ENCODE peak calls at places on chromosome 9, in five cellular contexts. X is A549, I is MM.1S, F is right atrium auricular region, B is esophagus squamous epithelium. R is an unnamed sample.

GRCh38 chr9:129346046-129346445 is 168.0 kb upstream of the IER5L start:
- DNase-seq in X (no peak), B (no peak), F (no peak), I (no peak), R (no peak)

GRCh38 chr9:71847892-71848291 is 63.1 kb downstream of the ABHD17B start:
- DNase-seq in I (no peak), X (no peak), B (no peak), F (no peak), R (no peak)

GRCh38 chr9:91844656-91845291 is 105.3 kb downstream of the ROR2 start:
- DNase-seq in I (no peak), X (no peak), F (no peak), B (no peak), R (no peak)

GRCh38 chr9:95726756-95727155 is 148.7 kb upstream of the ERCC6L2 start:
- DNase-seq in X (peak; percentile 42), B (no peak), F (no peak), I (peak; percentile 29), R (peak; percentile 26)

GRCh38 chr9:130555968-130556367 is 23.4 kb upstream of the FUBP3 start:
- DNase-seq in I (no peak), B (no peak), F (no peak), X (no peak), R (no peak)

GRCh38 chr9:3824062-3824461 is 298.3 kb upstream of the RFX3 start:
- DNase-seq in I (no peak), F (no peak), B (no peak), X (no peak), R (no peak)

GRCh38 chr9:88782931-88783451 is 208.3 kb upstream of the S1PR3 start:
- DNase-seq in X (no peak), I (no peak), F (no peak), B (no peak), R (no peak)

GRCh38 chr9:136093995-136094881 is 851 bp downstream of the NACC2 start:
- DNase-seq in B (no peak), I (no peak), X (peak; percentile 81), F (peak; percentile 86), R (peak; percentile 32)

GRCh38 chr9:79107911-79108676 is 463.7 kb upstream of the TLE4 start:
- DNase-seq in I (no peak), X (no peak), F (no peak), B (no peak), R (no peak)

GRCh38 chr9:8489845-8490244 is 690.3 kb upstream of the DMAC1 start:
- DNase-seq in X (no peak), I (no peak), B (no peak), F (no peak), R (no peak)

GRCh38 chr9:129176786-129177442 is 1.1 kb downstream of the IER5L start:
- DNase-seq in F (no peak), I (peak; percentile 23), X (peak; percentile 59), B (no peak), R (no peak)

GRCh38 chr9:82117025-82117424 is 128.5 kb downstream of the SPATA31D1 start:
- DNase-seq in B (no peak), F (no peak), I (no peak), X (no peak), R (no peak)

GRCh38 chr9:98504883-98505282 is 203.9 kb downstream of the GABBR2 start:
- DNase-seq in I (no peak), X (no peak), F (no peak), B (no peak), R (no peak)

GRCh38 chr9:83447351-83447750 is 90.8 kb downstream of the FRMD3 start:
- DNase-seq in F (no peak), B (no peak), I (no peak), X (no peak), R (no peak)

GRCh38 chr9:13718539-13718938 is 439.0 kb upstream of the MPDZ start:
- DNase-seq in I (no peak), F (no peak), B (no peak), X (no peak), R (no peak)

GRCh38 chr9:130327781-130328348 is 62.3 kb downstream of the HMCN2 start:
- DNase-seq in I (no peak), X (no peak), F (peak; percentile 68), B (no peak), R (no peak)

GRCh38 chr9:83062653-83063527 is at the start of gene RASEF:
- DNase-seq in X (peak; percentile 80), B (no peak), F (no peak), I (no peak), R (no peak)

GRCh38 chr9:19720374-19720773 is 68.5 kb downstream of the SLC24A2 start:
- DNase-seq in B (no peak), F (no peak), I (no peak), X (peak; percentile 6), R (no peak)

GRCh38 chr9:92191801-92192200 is 76.6 kb upstream of the SPTLC1 start:
- DNase-seq in B (no peak), F (no peak), I (no peak), X (no peak), R (no peak)

GRCh38 chr9:120531683-120532300 is 48.2 kb downstream of the CDK5RAP2 start:
- DNase-seq in F (no peak), I (peak; percentile 26), X (peak; percentile 55), B (no peak), R (peak; percentile 27)

GRCh38 chr9:97293207-97293721 is 14.2 kb upstream of the CCDC180 start:
- DNase-seq in B (no peak), I (no peak), X (no peak), F (no peak), R (no peak)

GRCh38 chr9:106945727-106946690 is 83.0 kb downstream of the ZNF462 start:
- DNase-seq in I (no peak), B (no peak), F (no peak), X (no peak), R (no peak)

GRCh38 chr9:76893395-76893932 is 12.4 kb downstream of the PRUNE2 start:
- DNase-seq in X (no peak), I (no peak), B (no peak), F (no peak), R (no peak)

GRCh38 chr9:84620338-84620737 is 49.2 kb upstream of the NTRK2 start:
- DNase-seq in F (peak; percentile 67), B (no peak), X (no peak), I (no peak), R (no peak)

GRCh38 chr9:115891929-115892328 is 261.7 kb upstream of the PAPPA start:
- DNase-seq in F (no peak), X (no peak), I (no peak), B (no peak), R (no peak)

GRCh38 chr9:107249131-107249533 is 33.9 kb upstream of the RAD23B start:
- DNase-seq in X (peak; percentile 57), I (no peak), B (no peak), F (no peak), R (no peak)

GRCh38 chr9:98049668-98050067 is 6.9 kb upstream of the NANS start:
- DNase-seq in I (no peak), B (no peak), F (no peak), X (no peak), R (no peak)

GRCh38 chr9:133237271-133237731 is 28.3 kb upstream of the OBP2B start:
- DNase-seq in X (no peak), I (no peak), B (no peak), F (no peak), R (no peak)

GRCh38 chr9:88514247-88514646 is 20.7 kb upstream of the NXNL2 start:
- DNase-seq in X (no peak), B (no peak), F (no peak), I (no peak), R (no peak)

GRCh38 chr9:22446950-22447606 is 454 bp downstream of the DMRTA1 start:
- DNase-seq in B (no peak), F (no peak), I (peak; percentile 78), X (peak; percentile 83), R (no peak)

GRCh38 chr9:128254855-128255759 is 20.7 kb downstream of the GOLGA2 start:
- DNase-seq in B (no peak), F (no peak), I (peak; percentile 30), X (peak; percentile 61), R (peak; percentile 16)

GRCh38 chr9:126119731-126120130 is 206.9 kb upstream of the MVB12B start:
- DNase-seq in B (no peak), X (no peak), F (no peak), I (no peak), R (no peak)

GRCh38 chr9:32500768-32501167 is 25.2 kb downstream of the RIGI start:
- DNase-seq in F (no peak), I (no peak), X (peak; percentile 42), B (no peak), R (no peak)
- TF ChIP-seq CTCF in F (no peak), I (no peak), X (no peak), B (no peak), R (no peak)

GRCh38 chr9:113514748-113515147 is 51.2 kb downstream of the RGS3 start:
- DNase-seq in B (no peak), F (no peak), I (no peak), X (no peak), R (no peak)

GRCh38 chr9:113519401-113520108 is 56.0 kb downstream of the RGS3 start:
- DNase-seq in F (no peak), X (peak; percentile 93), B (no peak), I (no peak), R (no peak)

GRCh38 chr9:113515862-113516261 is 52.3 kb downstream of the RGS3 start:
- DNase-seq in B (no peak), I (no peak), F (no peak), X (no peak), R (no peak)

GRCh38 chr9:113514061-113514460 is 50.5 kb downstream of the RGS3 start:
- DNase-seq in I (no peak), F (no peak), X (no peak), B (no peak), R (no peak)

DNA sequence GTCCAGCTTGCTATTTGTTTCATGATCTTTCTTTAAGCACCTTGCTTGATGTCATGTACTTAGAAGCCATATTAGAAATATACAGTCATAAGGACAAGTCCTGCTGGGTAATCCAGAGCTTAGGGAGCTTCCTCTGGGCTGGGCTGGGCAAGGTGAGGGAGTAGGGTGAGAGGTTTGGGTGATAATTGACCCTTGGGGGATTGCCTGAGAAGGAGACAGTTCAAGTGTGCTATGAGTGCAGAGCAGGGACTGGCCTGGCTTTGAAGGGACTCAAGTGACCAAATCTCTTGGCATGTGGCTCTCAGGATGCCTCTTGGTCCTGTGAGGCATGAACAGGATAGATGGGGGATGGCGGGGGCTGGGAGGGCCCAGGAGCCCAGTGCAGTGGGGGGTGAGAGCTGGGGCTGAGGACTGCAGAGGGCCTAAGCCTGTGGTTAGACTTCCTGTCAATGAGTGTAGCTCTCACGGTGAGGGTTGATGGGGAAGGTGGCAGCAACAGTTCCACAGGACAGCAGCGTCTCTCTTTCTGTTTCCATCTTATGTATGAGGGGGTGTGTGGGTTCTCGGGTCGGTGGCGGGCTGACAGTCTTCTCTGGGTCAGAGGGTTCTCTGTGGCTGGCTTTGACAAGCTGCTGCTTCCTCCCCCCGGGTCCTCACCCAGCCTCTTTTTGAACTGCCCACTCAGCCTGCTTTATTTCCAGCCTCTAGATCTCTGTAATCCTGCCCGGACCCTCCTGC is 53.5 kb downstream of the RGS3 start:
- DNase-seq in X (no peak), B (no peak), I (peak; percentile 87), F (no peak), R (no peak)
- H3K4me3 ChIP-seq in X (no peak overlapping the region), B (no peak overlapping the region), I (peak overlapping the region; percentile 57), F (no peak overlapping the region), R (no peak overlapping the region)

GRCh38 chr9:70258692-70259511 is at the start of gene SMC5:
- DNase-seq in I (peak; percentile 90), B (peak; percentile 57), F (peak; percentile 90), X (peak; percentile 93), R (peak; percentile 82)
- TF ChIP-seq CTCF in I (no peak), B (no peak), F (no peak), X (no peak), R (no peak)

GRCh38 chr9:16267336-16268036 is 603.0 kb downstream of the BNC2 start:
- DNase-seq in B (no peak), I (peak; percentile 69), X (peak; percentile 64), F (no peak), R (no peak)
- H3K4me3 ChIP-seq in B (peak overlapping the region; percentile 28), I (peak overlapping the region; percentile 53), X (no peak overlapping the region), F (peak overlapping the region; percentile 30), R (no peak overlapping the region)

GRCh38 chr9:9912459-9912858 is 700.3 kb downstream of the PTPRD start:
- DNase-seq in X (no peak), B (no peak), F (no peak), I (peak; percentile 56), R (no peak)
- TF ChIP-seq CTCF in X (no peak), B (no peak), F (no peak), I (peak; percentile 70), R (no peak)

R was measured in HCT116.